ENCODE peak calls at places on chromosome X, in nine cellular contexts. Q is NB4, V is heart right ventricle, J is K562, A is AG10803, M is HCT116, X is breast epithelium, S is GM12878, W is fibroblast of the aortic adventitia. P is an unnamed sample.

GRCh38 chrX:36913551-36913950 is 94.6 kb upstream of the FAM47C start:
- DNase-seq in Q (no peak), V (no peak), J (no peak), A (no peak), M (no peak), X (no peak), S (no peak), W (no peak), P (no peak)

GRCh38 chrX:110003167-110004156 is 548 bp downstream of the TMEM164 start:
- DNase-seq in Q (peak; percentile 51), V (peak; percentile 5), J (peak; percentile 31), A (no peak), M (no peak), X (no peak), S (no peak), W (peak; percentile 25), P (no peak)

GRCh38 chrX:129980043-129980442 is 2.4 kb upstream of the BCORL1 start:
- DNase-seq in Q (peak; percentile 60), V (peak; percentile 32), J (no peak), A (no peak), M (no peak), X (no peak), S (no peak), W (no peak), P (no peak)

GRCh38 chrX:94089149-94089548 is 415.1 kb downstream of the FAM133A start:
- DNase-seq in Q (no peak), V (no peak), J (no peak), A (no peak), M (no peak), X (no peak), S (no peak), W (no peak), P (no peak)

GRCh38 chrX:6227445-6227820 is 1.2 kb downstream of the NLGN4X start:
- DNase-seq in Q (no peak), V (no peak), J (no peak), A (no peak), M (no peak), X (no peak), S (no peak), W (no peak), P (no peak)

GRCh38 chrX:141221611-141222010 is 20.7 kb downstream of the SPANXC start:
- DNase-seq in Q (no peak), V (no peak), J (no peak), A (no peak), M (no peak), X (no peak), S (no peak), W (no peak), P (no peak)

GRCh38 chrX:136584545-136584944 is 52.5 kb downstream of the VGLL1 start:
- DNase-seq in Q (no peak), V (no peak), J (no peak), A (no peak), M (no peak), X (no peak), S (no peak), W (no peak), P (no peak)

GRCh38 chrX:135432453-135432852 is 10.7 kb downstream of the SMIM10L2A start:
- DNase-seq in Q (no peak), V (no peak), J (no peak), A (no peak), M (no peak), X (no peak), S (no peak), W (no peak), P (no peak)

GRCh38 chrX:78331708-78332107 is 4.3 kb upstream of the CYSLTR1 start:
- DNase-seq in Q (peak; percentile 38), V (no peak), J (no peak), A (no peak), M (no peak), X (no peak), S (no peak), W (no peak), P (no peak)

GRCh38 chrX:78330540-78330939 is 3.1 kb upstream of the CYSLTR1 start:
- DNase-seq in Q (no peak), V (no peak), J (no peak), A (no peak), M (no peak), X (no peak), S (no peak), W (no peak), P (no peak)

GRCh38 chrX:78330068-78330467 is 2.7 kb upstream of the CYSLTR1 start:
- DNase-seq in Q (no peak), V (no peak), J (no peak), A (no peak), M (no peak), X (no peak), S (no peak), W (no peak), P (no peak)

GRCh38 chrX:78327370-78328048 is at the start of gene CYSLTR1:
- DNase-seq in Q (peak; percentile 86), V (peak; percentile 11), J (no peak), A (no peak), M (no peak), X (no peak), S (no peak), W (no peak), P (no peak)

DNA sequence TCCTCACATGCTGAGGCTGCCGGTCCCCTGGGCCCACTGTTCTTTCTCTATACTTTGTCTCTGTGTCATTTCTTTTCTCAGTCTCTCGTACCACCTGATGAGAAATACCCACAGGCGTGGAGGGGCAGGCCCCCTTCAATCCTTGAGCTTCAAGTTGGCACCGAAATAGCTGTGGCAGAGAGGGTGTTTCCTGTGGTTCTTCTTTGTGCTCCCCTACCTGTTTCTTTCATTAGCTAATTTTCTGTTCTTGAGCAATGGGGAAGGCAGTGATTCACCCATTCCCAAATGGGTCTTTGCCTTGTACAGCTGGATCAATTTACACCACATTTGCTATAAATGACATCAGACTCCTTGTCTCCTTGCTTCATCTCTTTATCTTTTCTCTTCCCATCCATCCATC is 2.1 kb upstream of the CYSLTR1 start:
- DNase-seq in Q (no peak), V (no peak), J (no peak), A (no peak), M (no peak), X (no peak), S (no peak), W (no peak), P (no peak)
- TF ChIP-seq CTCF in Q (no peak), V (no peak), J (no peak), A (no peak), M (no peak), X (no peak), S (no peak), W (no peak), P (no peak)

GRCh38 chrX:19179389-19179788 is 57.1 kb upstream of the ADGRG2 start:
- DNase-seq in Q (no peak), V (no peak), J (no peak), A (no peak), M (no peak), X (no peak), S (no peak), W (no peak), P (no peak)

GRCh38 chrX:19178402-19178801 is 56.1 kb upstream of the ADGRG2 start:
- DNase-seq in Q (no peak), V (no peak), J (no peak), A (no peak), M (no peak), X (no peak), S (no peak), W (no peak), P (no peak)

GRCh38 chrX:19177710-19178109 is 55.4 kb upstream of the ADGRG2 start:
- DNase-seq in Q (no peak), V (no peak), J (no peak), A (no peak), M (no peak), X (no peak), S (no peak), W (peak; percentile 9), P (no peak)

GRCh38 chrX:19174401-19175025 is 52.2 kb upstream of the ADGRG2 start:
- DNase-seq in Q (no peak), V (no peak), J (no peak), A (peak; percentile 33), M (no peak), X (no peak), S (no peak), W (peak; percentile 78), P (no peak)

DNA sequence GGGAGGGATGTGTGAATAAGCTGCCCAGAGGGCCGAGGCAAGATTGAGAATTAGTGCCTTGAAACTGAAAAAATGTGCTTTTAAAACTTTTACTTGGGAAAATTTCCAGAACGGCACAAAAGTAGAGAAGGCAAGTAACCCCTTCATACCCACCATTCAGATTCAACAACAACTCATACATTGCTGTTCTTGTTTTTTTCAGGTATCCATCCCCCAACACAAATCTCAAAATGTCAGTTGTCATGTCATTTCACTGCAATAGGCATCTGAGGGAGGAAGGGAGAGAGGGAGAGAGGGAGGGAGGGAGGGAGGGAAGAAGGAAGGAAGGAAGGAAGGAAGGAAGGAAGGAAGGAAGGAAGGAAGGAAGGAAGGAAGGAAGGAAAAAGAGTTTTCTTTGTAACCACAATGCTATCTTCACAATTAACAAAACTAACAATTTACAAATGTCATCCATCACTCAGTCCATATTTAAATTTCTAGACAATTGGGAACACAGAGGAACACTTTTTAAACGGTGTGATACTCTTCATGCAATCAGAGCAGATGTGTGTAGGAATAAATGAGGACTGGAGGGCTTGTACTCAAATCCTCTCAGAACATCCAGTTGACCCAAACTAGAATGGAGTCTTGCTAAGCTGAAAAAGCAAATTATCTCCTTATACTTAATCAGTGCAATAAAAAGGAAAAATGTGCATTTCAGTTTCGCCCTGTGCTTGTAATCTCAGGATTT is 54.8 kb upstream of the ADGRG2 start:
- DNase-seq in Q (no peak), V (no peak), J (no peak), A (no peak), M (no peak), X (no peak), S (no peak), W (no peak), P (no peak)
- H3K4me3 ChIP-seq in Q (no peak overlapping the region), V (no peak overlapping the region), J (no peak overlapping the region), A (no peak overlapping the region), M (no peak overlapping the region), X (no peak overlapping the region), S (no peak overlapping the region), W (no peak overlapping the region), P (no peak overlapping the region)

GRCh38 chrX:16975233-16975632 is 28.8 kb downstream of the REPS2 start:
- DNase-seq in Q (no peak), V (no peak), J (no peak), A (no peak), M (no peak), X (no peak), S (no peak), W (no peak), P (no peak)

GRCh38 chrX:16981980-16982379 is 35.5 kb downstream of the REPS2 start:
- DNase-seq in Q (no peak), V (no peak), J (no peak), A (no peak), M (no peak), X (no peak), S (no peak), W (no peak), P (no peak)

GRCh38 chrX:16977771-16978170 is 31.3 kb downstream of the REPS2 start:
- DNase-seq in Q (no peak), V (no peak), J (no peak), A (no peak), M (no peak), X (no peak), S (no peak), W (no peak), P (no peak)

GRCh38 chrX:16978193-16978984 is 31.9 kb downstream of the REPS2 start:
- DNase-seq in Q (no peak), V (no peak), J (no peak), A (no peak), M (no peak), X (no peak), S (no peak), W (no peak), P (no peak)
- TF ChIP-seq CTCF in Q (no peak), V (no peak), J (no peak), A (no peak), M (no peak), X (no peak), S (no peak), W (no peak), P (no peak)

GRCh38 chrX:103565752-103566151 is 19.6 kb upstream of the TCEAL4 start:
- DNase-seq in Q (no peak), V (no peak), J (no peak), A (peak; percentile 60), M (no peak), X (no peak), S (no peak), W (peak; percentile 72), P (peak; percentile 11)
- H3K4me3 ChIP-seq in Q (no peak overlapping the region), V (no peak overlapping the region), J (no peak overlapping the region), A (no peak overlapping the region), M (no peak overlapping the region), X (no peak overlapping the region), S (no peak overlapping the region), W (no peak overlapping the region), P (no peak overlapping the region)